ENCODE peak calls at places on chromosomes 2 and 18, in ten cellular contexts. E, R, X, T, N, S, I, A, V and F are unnamed samples. For H3K27me3, the result is how much of the 10 kb centered on the place peaks cover.

GRCh38 chr2:133169527-133169926 is 398.7 kb downstream of the NCKAP5 start:
- DNase-seq in E (no peak), R (no peak), X (no peak), T (no peak), N (no peak), S (no peak), I (no peak), A (no peak), V (no peak), F (no peak)

GRCh38 chr2:105455488-105455991 is 56.7 kb upstream of the FHL2 start:
- DNase-seq in E (peak), R (peak), X (no peak), T (no peak), N (no peak), S (no peak), I (peak), A (no peak), V (peak), F (no peak)

GRCh38 chr2:47225061-47225783 is 70.1 kb upstream of the STPG4 start:
- DNase-seq in E (peak), R (peak), X (no peak), T (no peak), N (peak), S (no peak), I (peak), A (peak), V (peak), F (no peak)

GRCh38 chr2:43175187-43175490 is 51.3 kb downstream of the ZFP36L2 start:
- DNase-seq in E (peak), R (peak), X (no peak), T (peak), N (no peak), S (peak), I (no peak), A (no peak), V (no peak), F (no peak)

GRCh38 chr18:23373564-23373963 is 79.5 kb upstream of the RIOK3 start:
- DNase-seq in E (no peak), R (no peak), X (no peak), T (no peak), N (no peak), S (no peak), I (no peak), A (no peak), V (no peak), F (no peak)

GRCh38 chr2:65130440-65131175 is 702 bp upstream of the RAB1A start:
- DNase-seq in E (no peak), R (no peak), X (no peak), T (no peak), N (no peak), S (no peak), I (no peak), A (no peak), V (no peak), F (no peak)

GRCh38 chr18:24397131-24397693 is 412 bp downstream of the OSBPL1A start:
- DNase-seq in E (peak), R (peak), X (no peak), T (peak), N (no peak), S (peak), I (peak), A (peak), V (peak), F (peak)

GRCh38 chr18:26406854-26407517 is 141.4 kb downstream of the KCTD1 start:
- DNase-seq in E (no peak), R (peak), X (no peak), T (no peak), N (no peak), S (no peak), I (no peak), A (no peak), V (no peak), F (no peak)

GRCh38 chr2:30235008-30235655 is 3.8 kb downstream of the LBH start:
- DNase-seq in E (peak), R (no peak), X (no peak), T (no peak), N (no peak), S (no peak), I (no peak), A (no peak), V (peak), F (no peak)

GRCh38 chr2:53379547-53379946 is 388.1 kb upstream of the CHAC2 start:
- DNase-seq in E (peak), R (peak), X (no peak), T (no peak), N (no peak), S (no peak), I (no peak), A (peak), V (no peak), F (no peak)

GRCh38 chr18:59303006-59303405 is 15.4 kb downstream of the CPLX4 start:
- DNase-seq in E (no peak), R (no peak), X (no peak), T (no peak), N (no peak), S (no peak), I (no peak), A (no peak), V (no peak), F (no peak)

GRCh38 chr2:217956895-217957457 is 45.8 kb downstream of the TNS1 start:
- DNase-seq in E (no peak), R (no peak), X (peak), T (no peak), N (peak), S (no peak), I (no peak), A (no peak), V (no peak), F (no peak)

GRCh38 chr2:185208261-185208660 is 530.3 kb upstream of the FSIP2 start:
- DNase-seq in E (peak), R (peak), X (no peak), T (peak), N (no peak), S (peak), I (peak), A (peak), V (peak), F (no peak)

GRCh38 chr18:48159816-48160215 is 229.4 kb upstream of the SMAD2 start:
- DNase-seq in E (no peak), R (no peak), X (no peak), T (no peak), N (no peak), S (no peak), I (no peak), A (no peak), V (no peak), F (no peak)

GRCh38 chr2:30402441-30403182 is 44.4 kb upstream of the LCLAT1 start:
- DNase-seq in E (no peak), R (no peak), X (no peak), T (no peak), N (no peak), S (no peak), I (no peak), A (no peak), V (peak), F (no peak)

GRCh38 chr2:159840620-159841019 is 42.6 kb upstream of the CD302 start:
- DNase-seq in E (no peak), R (no peak), X (no peak), T (no peak), N (no peak), S (no peak), I (no peak), A (no peak), V (no peak), F (no peak)

GRCh38 chr2:133848111-133848649 is 279.9 kb upstream of the NCKAP5 start:
- DNase-seq in E (no peak), R (no peak), X (no peak), T (no peak), N (no peak), S (no peak), I (no peak), A (no peak), V (no peak), F (no peak)

GRCh38 chr2:150030440-150030839 is 442.9 kb upstream of the MMADHC start:
- DNase-seq in E (no peak), R (no peak), X (no peak), T (no peak), N (no peak), S (no peak), I (no peak), A (no peak), V (no peak), F (no peak)

GRCh38 chr18:58536534-58537271 is 92.2 kb downstream of the ALPK2 start:
- DNase-seq in E (no peak), R (no peak), X (no peak), T (no peak), N (no peak), S (no peak), I (no peak), A (no peak), V (no peak), F (peak)

GRCh38 chr2:12326449-12327190 is 390.1 kb upstream of the TRIB2 start:
- DNase-seq in E (no peak), R (no peak), X (no peak), T (peak), N (no peak), S (peak), I (no peak), A (peak), V (no peak), F (peak)

GRCh38 chr2:38120829-38121228 is 44.9 kb upstream of the CYP1B1 start:
- DNase-seq in E (no peak), R (no peak), X (no peak), T (no peak), N (no peak), S (no peak), I (no peak), A (no peak), V (no peak), F (no peak)

GRCh38 chr2:78145997-78146722 is 624.0 kb upstream of the LRRTM4 start:
- DNase-seq in E (no peak), R (no peak), X (no peak), T (no peak), N (no peak), S (no peak), I (no peak), A (no peak), V (no peak), F (no peak)

GRCh38 chr2:146734791-146735190 is 1110.0 kb upstream of the ACVR2A start:
- DNase-seq in E (no peak), R (no peak), X (no peak), T (no peak), N (no peak), S (no peak), I (no peak), A (no peak), V (no peak), F (no peak)

GRCh38 chr2:23410596-23410995 is 25.6 kb downstream of the KLHL29 start:
- DNase-seq in E (no peak), R (no peak), X (no peak), T (no peak), N (no peak), S (no peak), I (no peak), A (no peak), V (no peak), F (no peak)

GRCh38 chr2:234422242-234422641 is 74.6 kb downstream of the ARL4C start:
- DNase-seq in E (peak), R (peak), X (no peak), T (no peak), N (no peak), S (no peak), I (peak), A (no peak), V (peak), F (no peak)

GRCh38 chr2:189015378-189015777 is 41.2 kb downstream of the COL3A1 start:
- DNase-seq in E (peak), R (no peak), X (no peak), T (peak), N (no peak), S (peak), I (no peak), A (no peak), V (no peak), F (no peak)

GRCh38 chr18:48975817-48976649 is 25.3 kb upstream of the SMAD7 start:
- DNase-seq in E (peak), R (peak), X (peak), T (peak), N (peak), S (peak), I (no peak), A (peak), V (peak), F (peak)

GRCh38 chr2:219249203-219249980 is 3.7 kb upstream of the TUBA4B start:
- DNase-seq in E (peak), R (peak), X (peak), T (peak), N (peak), S (no peak), I (no peak), A (no peak), V (peak), F (no peak)

GRCh38 chr18:79424008-79424565 is 28.4 kb downstream of the NFATC1 start:
- DNase-seq in E (no peak), R (no peak), X (no peak), T (no peak), N (peak), S (no peak), I (no peak), A (no peak), V (no peak), F (no peak)

GRCh38 chr2:239211391-239212094 is 189.3 kb downstream of the HDAC4 start:
- DNase-seq in E (peak), R (peak), X (no peak), T (no peak), N (no peak), S (no peak), I (no peak), A (no peak), V (no peak), F (no peak)

GRCh38 chr2:21131861-21132260 is 8.1 kb downstream of the TDRD15 start:
- DNase-seq in E (no peak), R (no peak), X (no peak), T (no peak), N (no peak), S (no peak), I (no peak), A (no peak), V (no peak), F (no peak)

GRCh38 chr2:174195253-174195652 is 53.1 kb downstream of the OLA1 start:
- DNase-seq in E (peak), R (peak), X (no peak), T (no peak), N (no peak), S (no peak), I (no peak), A (no peak), V (no peak), F (no peak)

GRCh38 chr2:23600336-23600735 is 215.4 kb downstream of the KLHL29 start:
- DNase-seq in E (peak), R (peak), X (no peak), T (no peak), N (no peak), S (no peak), I (no peak), A (no peak), V (no peak), F (no peak)

GRCh38 chr2:44362207-44363015 is 664 bp downstream of the CAMKMT start:
- DNase-seq in E (peak), R (peak), X (peak), T (peak), N (peak), S (peak), I (peak), A (peak), V (peak), F (no peak)

GRCh38 chr2:177385151-177385550 is 7.4 kb upstream of the AGPS start:
- DNase-seq in E (no peak), R (no peak), X (no peak), T (no peak), N (no peak), S (no peak), I (no peak), A (no peak), V (no peak), F (no peak)

GRCh38 chr18:46282646-46283045 is 178.5 kb downstream of the HAUS1 start:
- DNase-seq in E (no peak), R (no peak), X (no peak), T (no peak), N (no peak), S (no peak), I (no peak), A (no peak), V (no peak), F (no peak)

GRCh38 chr2:60554649-60555065 is 1.2 kb upstream of the BCL11A start:
- DNase-seq in E (no peak), R (no peak), X (peak), T (peak), N (no peak), S (peak), I (no peak), A (peak), V (no peak), F (no peak)

GRCh38 chr18:26516964-26517363 is 31.4 kb downstream of the KCTD1 start:
- DNase-seq in E (peak), R (peak), X (no peak), T (no peak), N (no peak), S (no peak), I (no peak), A (peak), V (no peak), F (no peak)

GRCh38 chr18:11532758-11533512 is 76.5 kb upstream of the SLC35G4 start:
- DNase-seq in E (no peak), R (no peak), X (no peak), T (no peak), N (no peak), S (no peak), I (no peak), A (no peak), V (no peak), F (no peak)

GRCh38 chr2:1727796-1728474 is 16.4 kb downstream of the PXDN start:
- DNase-seq in E (no peak), R (no peak), X (no peak), T (no peak), N (no peak), S (no peak), I (no peak), A (no peak), V (no peak), F (no peak)

GRCh38 chr2:1727101-1727771 is 17.1 kb downstream of the PXDN start:
- DNase-seq in E (no peak), R (no peak), X (no peak), T (no peak), N (no peak), S (no peak), I (no peak), A (no peak), V (no peak), F (no peak)

GRCh38 chr2:1729264-1729663 is 15.1 kb downstream of the PXDN start:
- DNase-seq in E (no peak), R (no peak), X (no peak), T (no peak), N (no peak), S (no peak), I (no peak), A (no peak), V (no peak), F (no peak)

GRCh38 chr2:1730047-1730937 is 14.0 kb downstream of the PXDN start:
- DNase-seq in E (peak), R (peak), X (no peak), T (peak), N (peak), S (peak), I (no peak), A (no peak), V (peak), F (no peak)

GRCh38 chr2:1728821-1729220 is 15.5 kb downstream of the PXDN start:
- DNase-seq in E (peak), R (no peak), X (peak), T (peak), N (no peak), S (peak), I (no peak), A (peak), V (peak), F (no peak)
- H3K4me3 ChIP-seq in E (no peak), R (peak), X (peak), T (no peak), N (no peak), S (no peak), I (no peak), A (no peak), V (peak), F (no peak)

DNA sequence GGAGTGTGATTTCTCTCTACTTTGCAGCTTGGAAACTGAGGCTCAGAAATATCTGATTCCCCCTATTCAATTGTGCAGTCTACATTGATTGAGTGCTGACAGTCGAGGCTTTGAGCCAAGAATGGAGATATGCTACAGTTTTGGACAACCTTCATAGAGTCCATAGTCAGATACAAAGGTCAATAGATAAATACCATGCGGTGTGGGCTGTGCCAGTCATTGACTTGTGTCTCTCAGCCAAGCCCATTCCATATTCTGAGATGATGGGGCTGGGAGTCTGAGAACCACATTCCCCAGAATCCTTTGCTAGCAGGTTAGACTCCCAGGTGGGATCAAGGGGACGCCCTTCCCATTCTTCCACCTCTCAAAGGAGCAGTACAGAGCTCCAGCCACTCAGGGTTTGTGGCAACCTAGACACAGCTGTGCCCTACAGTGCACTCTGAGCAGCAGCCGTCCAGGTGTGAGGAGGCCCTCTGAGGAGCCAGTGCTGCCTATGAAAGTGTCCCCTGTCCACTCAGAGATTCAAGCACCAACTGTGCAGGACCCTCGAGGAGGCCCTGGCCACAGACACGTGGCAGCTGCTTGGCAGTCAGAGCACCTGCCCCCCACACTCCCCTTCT is 348.3 kb downstream of the CYRIA start:
- DNase-seq in E (no peak), R (no peak), X (no peak), T (no peak), N (no peak), S (no peak), I (no peak), A (no peak), V (no peak), F (no peak)
- TF ChIP-seq CTCF in E (no peak), R (no peak), X (no peak), T (no peak), N (no peak), S (no peak), I (no peak), A (no peak), V (no peak), F (no peak)

GRCh38 chr2:67702284-67702683 is 305.2 kb downstream of the ETAA1 start:
- DNase-seq in E (no peak), R (no peak), X (no peak), T (no peak), N (no peak), S (no peak), I (no peak), A (no peak), V (no peak), F (no peak)
- H3K27me3 ChIP-seq in E (under half), R (under half), X (under half), T (under half), N (under half), S (under half), I (under half), A (under half), V (under half), F (under half)

GRCh38 chr2:74503506-74504475 is 3.7 kb downstream of the PCGF1 start:
- DNase-seq in E (no peak), R (no peak), X (no peak), T (peak), N (no peak), S (no peak), I (no peak), A (no peak), V (no peak), F (no peak)
- H3K4me3 ChIP-seq in E (peak), R (peak), X (peak), T (peak), N (peak), S (peak), I (peak), A (peak), V (no peak), F (peak)

DNA sequence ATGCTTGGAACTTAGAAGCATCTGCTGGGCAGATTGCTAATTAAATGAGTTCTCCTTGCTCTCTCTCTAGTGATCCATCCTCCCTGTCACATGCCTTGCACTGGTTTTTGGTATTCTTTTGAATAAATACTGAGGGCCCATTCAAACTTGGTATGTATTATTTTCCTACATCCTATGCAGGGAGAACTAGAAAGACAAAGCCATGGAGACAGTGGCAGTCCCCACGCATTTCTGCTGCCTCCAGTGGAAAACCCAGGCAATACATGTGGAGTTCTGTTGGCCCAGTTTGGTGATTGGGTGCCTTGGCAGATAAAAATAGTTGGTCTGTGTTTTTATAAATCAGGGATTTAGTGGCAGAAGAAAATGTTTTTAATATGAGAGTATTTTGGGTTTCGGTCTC is 68.7 kb downstream of the DIS3L2 start:
- DNase-seq in E (no peak), R (no peak), X (no peak), T (peak), N (no peak), S (no peak), I (no peak), A (no peak), V (peak), F (no peak)
- TF ChIP-seq CTCF in E (no peak), R (peak), X (no peak), T (peak), N (peak), S (peak), I (peak), A (peak), V (peak), F (no peak)

GRCh38 chr2:9641641-9642040 is 10.8 kb upstream of the YWHAQ start:
- DNase-seq in E (no peak), R (no peak), X (no peak), T (no peak), N (no peak), S (no peak), I (no peak), A (no peak), V (no peak), F (peak)

GRCh38 chr2:9644603-9645002 is 13.8 kb upstream of the YWHAQ start:
- DNase-seq in E (peak), R (peak), X (no peak), T (no peak), N (no peak), S (no peak), I (no peak), A (no peak), V (peak), F (no peak)

GRCh38 chr2:9646631-9647030 is 15.8 kb upstream of the YWHAQ start:
- DNase-seq in E (no peak), R (no peak), X (no peak), T (no peak), N (no peak), S (no peak), I (no peak), A (no peak), V (no peak), F (no peak)

GRCh38 chr2:9640403-9641104 is 9.8 kb upstream of the YWHAQ start:
- DNase-seq in E (no peak), R (no peak), X (no peak), T (no peak), N (no peak), S (no peak), I (no peak), A (no peak), V (no peak), F (no peak)

GRCh38 chr2:9644021-9644420 is 13.2 kb upstream of the YWHAQ start:
- DNase-seq in E (no peak), R (no peak), X (no peak), T (no peak), N (no peak), S (no peak), I (no peak), A (no peak), V (no peak), F (no peak)
- H3K27me3 ChIP-seq in E (under half), R (under half), X (under half), T (under half), N (under half), S (under half), I (under half), A (under half), V (under half), F (under half)